ENCODE peak calls at places on chromosome 19, in eight cellular contexts. I is psoas muscle; H is endodermal cell; W is uterus; D is pancreas; N is AG04450; P is PC-3; V is naive thymus-derived CD4-positive, alpha-beta T cell. O is an unnamed sample.

GRCh38 chr19:17996826-17997316 is 11.1 kb upstream of the ARRDC2 start:
- DNase-seq in N (peak), P (peak), H (peak), W (peak), D (peak), I (peak), V (peak), O (peak)

GRCh38 chr19:31066385-31066784 is 282.9 kb downstream of the TSHZ3 start:
- DNase-seq in D (no peak), V (no peak), P (peak), W (no peak), N (peak), I (no peak), H (no peak), O (no peak)

GRCh38 chr19:18119243-18120105 is 21.9 kb downstream of the MAST3 start:
- DNase-seq in D (no peak), V (peak), N (no peak), P (no peak), I (no peak), H (no peak), W (no peak), O (peak)

GRCh38 chr19:36111200-36111539 is 227 bp downstream of the OVOL3 start:
- DNase-seq in V (no peak), I (no peak), D (no peak), W (no peak), H (no peak), N (no peak), P (no peak), O (no peak)

GRCh38 chr19:17611462-17612244 is 56.2 kb downstream of the COLGALT1 start:
- DNase-seq in P (no peak), I (no peak), D (no peak), N (no peak), H (no peak), V (no peak), W (no peak), O (no peak)

GRCh38 chr19:43438291-43439162 is 23.8 kb downstream of the TEX101 start:
- DNase-seq in N (peak), W (peak), D (no peak), H (no peak), I (peak), V (peak), P (peak), O (no peak)

GRCh38 chr19:36605839-36606478 is 846 bp downstream of the ZNF382 start:
- DNase-seq in P (no peak), I (no peak), N (no peak), V (no peak), W (no peak), H (no peak), D (no peak), O (no peak)

GRCh38 chr19:32489971-32490370 is 84.4 kb downstream of the DPY19L3 start:
- DNase-seq in I (no peak), N (no peak), W (no peak), P (no peak), H (no peak), V (no peak), D (no peak), O (no peak)

GRCh38 chr19:13579388-13580060 is 73.2 kb upstream of the CACNA1A start:
- DNase-seq in I (no peak), P (peak), D (no peak), H (no peak), N (peak), W (no peak), V (no peak), O (no peak)

GRCh38 chr19:9139609-9140158 is 513 bp upstream of the ZNF317 start:
- DNase-seq in P (no peak), H (no peak), N (no peak), V (no peak), W (no peak), D (no peak), I (no peak), O (no peak)

GRCh38 chr19:39247701-39248664 is 673 bp downstream of the IFNL4 start:
- DNase-seq in I (no peak), H (peak), V (no peak), W (no peak), P (no peak), N (no peak), D (no peak), O (no peak)

GRCh38 chr19:8321760-8322637 is 703 bp downstream of the RPS28 start:
- DNase-seq in W (no peak), H (no peak), I (no peak), P (no peak), N (no peak), V (no peak), D (no peak), O (no peak)

GRCh38 chr19:44003461-44004134 is 841 bp downstream of the ZNF230 start:
- DNase-seq in P (no peak), N (no peak), V (no peak), I (no peak), W (no peak), D (no peak), H (peak), O (peak)

GRCh38 chr19:12666305-12667048 is at the start of the genes MAN2B1 and WDR83:
- DNase-seq in I (peak), N (no peak), V (peak), H (peak), W (peak), P (peak), D (peak), O (peak)

GRCh38 chr19:18364826-18365528 is 21.0 kb upstream of the GDF15 start:
- DNase-seq in N (peak), P (peak), I (no peak), V (no peak), W (peak), D (peak), H (no peak), O (no peak)

GRCh38 chr19:39833464-39834286 is at the start of gene DYRK1B:
- DNase-seq in P (peak), I (peak), N (peak), H (peak), W (peak), D (peak), V (peak), O (peak)

GRCh38 chr19:1843116-1843515 is 5.2 kb downstream of the REXO1 start:
- DNase-seq in N (no peak), I (no peak), D (no peak), H (no peak), P (no peak), V (no peak), W (no peak), O (no peak)

GRCh38 chr19:51687791-51688664 is 5.1 kb upstream of the SPACA6 start:
- DNase-seq in N (no peak), V (no peak), D (peak), P (peak), I (peak), W (peak), H (peak), O (peak)

GRCh38 chr19:3207466-3208242 is 16.8 kb upstream of the CELF5 start:
- DNase-seq in W (no peak), N (no peak), V (no peak), I (no peak), P (no peak), D (no peak), H (peak), O (no peak)

GRCh38 chr19:50416815-50417137 is 2.0 kb upstream of the SPIB start:
- DNase-seq in D (no peak), V (no peak), N (no peak), P (no peak), H (no peak), W (no peak), I (no peak), O (no peak)

GRCh38 chr19:52946322-52947310 is 16.1 kb downstream of the ZNF816 start:
- DNase-seq in I (peak), W (peak), P (peak), N (no peak), D (peak), H (peak), V (no peak), O (no peak)

GRCh38 chr19:33514885-33515485 is 6.6 kb downstream of the PEPD start:
- DNase-seq in W (no peak), H (no peak), P (peak), D (no peak), N (no peak), V (no peak), I (peak), O (no peak)

GRCh38 chr19:1424182-1424955 is 13.8 kb upstream of the RPS15 start:
- DNase-seq in P (no peak), D (no peak), I (no peak), H (no peak), V (no peak), N (no peak), W (no peak), O (no peak)

GRCh38 chr19:33796164-33797100 is at the start of gene KCTD15:
- DNase-seq in H (peak), N (no peak), P (peak), W (peak), D (peak), V (no peak), I (peak), O (no peak)

GRCh38 chr19:3633559-3633988 is 7.0 kb upstream of the CACTIN start:
- DNase-seq in I (no peak), V (no peak), W (no peak), D (no peak), H (no peak), P (no peak), N (no peak), O (no peak)

GRCh38 chr19:43489310-43489709 is 15.2 kb downstream of the PHLDB3 start:
- DNase-seq in I (no peak), N (no peak), W (no peak), D (no peak), P (no peak), V (no peak), H (no peak), O (no peak)

GRCh38 chr19:58473775-58474174 is 2.4 kb upstream of the ZNF446 start:
- DNase-seq in H (no peak), W (no peak), D (no peak), P (no peak), N (no peak), V (no peak), I (no peak), O (no peak)

GRCh38 chr19:13499682-13500081 is 6.6 kb downstream of the CACNA1A start:
- DNase-seq in I (no peak), V (no peak), W (no peak), N (no peak), D (no peak), P (no peak), H (no peak), O (no peak)

GRCh38 chr19:13031917-13032623 is 36.8 kb downstream of the NFIX start:
- DNase-seq in V (no peak), W (no peak), H (no peak), D (no peak), P (peak), I (peak), N (no peak), O (no peak)

GRCh38 chr19:44850641-44851109 is 4.6 kb downstream of the NECTIN2 start:
- DNase-seq in H (no peak), P (no peak), D (no peak), W (no peak), I (no peak), N (no peak), V (no peak), O (no peak)

GRCh38 chr19:35038623-35039512 is 2.7 kb upstream of the HPN start:
- DNase-seq in H (no peak), P (no peak), W (no peak), I (no peak), N (no peak), D (no peak), V (no peak), O (no peak)

GRCh38 chr19:32040246-32040645 is 305.2 kb upstream of the ZNF507 start:
- DNase-seq in I (no peak), H (no peak), P (no peak), N (no peak), D (no peak), V (no peak), W (no peak), O (no peak)

GRCh38 chr19:34793562-34793961 is 20.5 kb upstream of the ZNF599 start:
- DNase-seq in H (no peak), I (no peak), N (no peak), D (no peak), P (no peak), V (no peak), W (no peak), O (no peak)

GRCh38 chr19:2309734-2310362 is 1.9 kb upstream of the LINGO3 start:
- DNase-seq in P (peak), H (no peak), N (no peak), V (no peak), D (peak), I (no peak), W (no peak), O (no peak)

GRCh38 chr19:17488593-17489391 is 18.5 kb downstream of the SLC27A1 start:
- DNase-seq in P (peak), W (peak), I (peak), V (peak), H (peak), D (peak), N (no peak), O (peak)

GRCh38 chr19:20964798-20965197 is 41.7 kb downstream of the ZNF85 start:
- DNase-seq in N (no peak), I (no peak), W (no peak), H (peak), V (no peak), D (no peak), P (no peak), O (no peak)

GRCh38 chr19:52273301-52273700 is 3.9 kb downstream of the ZNF766 start:
- DNase-seq in W (no peak), P (no peak), H (no peak), D (no peak), V (no peak), I (no peak), N (no peak), O (no peak)

GRCh38 chr19:23981863-23982262 is 67.2 kb downstream of the ZNF726 start:
- DNase-seq in D (no peak), H (no peak), I (no peak), V (no peak), N (no peak), P (no peak), W (no peak), O (no peak)

GRCh38 chr19:20423381-20424207 is 142.0 kb downstream of the ZNF737 start:
- DNase-seq in H (peak), D (peak), V (peak), I (peak), P (peak), N (no peak), W (peak), O (peak)

DNA sequence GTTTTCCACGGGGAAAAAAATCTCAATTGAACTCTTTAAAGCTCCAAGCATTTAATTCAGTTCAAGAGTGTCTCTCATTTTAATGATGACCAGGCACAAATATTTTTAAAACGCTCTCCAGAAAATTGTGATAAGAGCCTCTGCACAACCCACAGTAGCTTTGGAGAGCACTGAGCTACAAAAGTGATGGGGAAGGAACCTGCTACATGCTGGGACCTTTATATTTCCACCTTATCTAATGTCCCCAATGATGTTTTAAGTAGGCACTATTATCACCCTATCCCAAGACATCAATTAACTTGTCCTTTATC is 14.1 kb upstream of the CEACAM6 start:
- DNase-seq in W (no peak), P (no peak), N (no peak), H (no peak), D (no peak), I (no peak), V (no peak), O (no peak)
- H3K4me3 ChIP-seq in W (no peak), P (no peak), N (no peak), H (no peak), D (no peak), I (no peak), V (no peak), O (no peak)

DNA sequence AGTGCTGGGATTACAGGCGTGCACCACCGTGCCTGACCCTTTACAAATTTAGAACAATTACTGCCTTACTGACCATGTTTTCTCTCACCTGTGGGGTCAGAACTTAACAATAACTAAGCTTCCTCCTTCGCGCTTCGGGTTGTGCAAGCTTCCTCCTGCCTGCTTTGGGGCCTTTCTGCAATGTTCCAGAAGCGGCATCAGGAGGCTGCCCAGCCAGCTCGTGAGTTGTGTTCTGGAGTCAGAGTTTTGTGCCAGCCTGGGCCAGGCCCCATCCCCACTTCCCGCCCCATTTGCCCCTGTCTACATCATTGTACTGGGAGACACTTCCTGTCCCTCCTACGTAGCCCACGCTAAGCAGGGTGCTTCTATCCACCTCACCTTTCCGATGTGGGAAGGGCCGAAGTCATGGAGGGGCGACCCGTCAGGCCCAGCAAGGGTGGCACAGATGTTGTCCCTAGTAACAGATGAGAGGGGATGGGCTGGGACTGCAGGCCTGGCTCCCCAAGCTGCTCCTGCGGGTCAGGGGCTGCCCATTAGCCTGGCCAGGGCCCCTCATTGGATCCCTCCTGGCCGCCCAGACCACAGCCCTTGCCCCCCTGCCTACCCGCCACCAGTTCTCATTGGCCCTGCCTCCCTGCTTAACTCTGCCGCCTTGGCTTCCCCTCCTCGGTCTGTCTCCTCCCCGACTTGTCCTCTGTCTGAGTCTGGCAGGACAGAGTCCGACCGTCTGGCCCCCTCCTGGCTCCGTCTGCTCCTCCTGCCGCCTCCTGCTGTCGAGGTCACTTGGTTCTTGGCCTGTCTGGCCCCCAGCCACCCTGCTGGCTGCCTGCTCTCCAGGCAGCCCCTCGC is 13.5 kb downstream of the UHRF1 start:
- DNase-seq in H (no peak), V (no peak), I (no peak), P (no peak), W (no peak), N (no peak), D (no peak), O (no peak)
- H3K27ac ChIP-seq in H (peak), V (no peak), I (no peak), P (no peak), W (no peak), N (no peak), D (no peak), O (peak)

GRCh38 chr19:48329167-48329891 is 4.0 kb downstream of the EMP3 start:
- DNase-seq in V (peak), P (peak), W (no peak), D (no peak), N (no peak), I (no peak), H (peak), O (no peak)
- H3K4me3 ChIP-seq in V (peak), P (no peak), W (no peak), D (no peak), N (peak), I (peak), H (no peak), O (no peak)

GRCh38 chr19:53978975-53979801 is 12.2 kb upstream of the CACNG6 start:
- DNase-seq in V (no peak), W (no peak), I (no peak), P (peak), D (no peak), H (no peak), N (no peak), O (no peak)
- H3K27ac ChIP-seq in V (no peak), W (no peak), I (peak), P (peak), D (no peak), H (no peak), N (no peak), O (no peak)

GRCh38 chr19:46015080-46015960 is 7.5 kb downstream of the PGLYRP1 start:
- DNase-seq in H (peak), P (no peak), V (peak), N (no peak), I (peak), W (peak), D (peak), O (peak)

GRCh38 chr19:46017095-46017429 is 5.8 kb downstream of the PGLYRP1 start:
- DNase-seq in D (no peak), I (no peak), H (no peak), V (no peak), N (no peak), W (no peak), P (no peak), O (no peak)

GRCh38 chr19:46015961-46016425 is 6.9 kb downstream of the PGLYRP1 start:
- DNase-seq in H (peak), I (no peak), D (no peak), W (no peak), N (no peak), V (peak), P (no peak), O (peak)

GRCh38 chr19:46016426-46017094 is 6.3 kb downstream of the PGLYRP1 start:
- DNase-seq in D (peak), P (peak), V (peak), H (peak), W (peak), N (peak), I (peak), O (peak)

DNA sequence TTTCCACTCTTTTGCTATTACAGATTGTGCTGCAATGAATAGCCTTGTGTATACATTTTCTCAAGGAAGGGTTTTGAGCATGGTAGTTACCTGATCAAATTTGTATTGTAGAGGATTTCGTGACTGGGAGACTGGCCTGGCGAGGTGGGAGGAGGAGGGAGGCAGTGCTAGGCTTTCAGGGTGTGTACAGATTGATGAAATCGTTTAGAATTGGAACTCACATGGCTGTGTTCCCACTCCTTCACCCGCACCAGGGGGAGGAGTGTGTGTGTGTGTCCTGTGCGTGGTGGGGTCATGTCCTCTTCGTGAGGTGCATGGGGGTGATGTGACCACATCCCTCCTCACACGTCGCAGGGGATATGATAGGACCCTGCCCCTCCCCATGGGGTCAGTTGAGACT is 8.3 kb downstream of the PGLYRP1 start:
- DNase-seq in P (no peak), H (no peak), W (no peak), V (no peak), N (no peak), I (no peak), D (no peak), O (no peak)
- H3K4me3 ChIP-seq in P (no peak), H (peak), W (no peak), V (no peak), N (peak), I (peak), D (peak), O (peak)

GRCh38 chr19:6696239-6696820 is 24.1 kb downstream of the C3 start:
- DNase-seq in P (no peak), V (no peak), H (no peak), I (no peak), W (no peak), D (no peak), N (no peak), O (peak)
- H3K27ac ChIP-seq in P (no peak), V (no peak), H (no peak), I (no peak), W (no peak), D (no peak), N (no peak), O (no peak)

GRCh38 chr19:10500247-10500592 is 2.9 kb downstream of the KEAP1 start:
- DNase-seq in P (no peak), N (no peak), H (no peak), I (no peak), D (no peak), W (no peak), V (no peak), O (no peak)
- H3K4me3 ChIP-seq in P (no peak), N (no peak), H (no peak), I (peak), D (no peak), W (no peak), V (no peak), O (no peak)